ENCODE peak calls at places on chromosomes 12 and 14, in four cellular contexts. Z, H, P and T are unnamed samples.

GRCh38 chr12:89062996-89063395 is 289.3 kb downstream of the DUSP6 start:
- DNase-seq in Z (no peak), H (no peak), P (no peak), T (no peak)

GRCh38 chr14:51368721-51369163 is 128.7 kb downstream of the TMX1 start:
- DNase-seq in Z (no peak), H (no peak), P (no peak), T (no peak)

GRCh38 chr12:32149489-32149888 is 42.8 kb downstream of the BICD1 start:
- DNase-seq in Z (no peak), H (no peak), P (no peak), T (no peak)

GRCh38 chr14:29242755-29243340 is 476.3 kb downstream of the FOXG1 start:
- DNase-seq in Z (no peak), H (no peak), P (no peak), T (no peak)

GRCh38 chr14:22660654-22661053 is 16.5 kb upstream of the OR6J1 start:
- DNase-seq in Z (no peak), H (no peak), P (no peak), T (no peak)

GRCh38 chr12:27456618-27457017 is 10.1 kb downstream of the SMCO2 start:
- DNase-seq in Z (no peak), H (no peak), P (no peak), T (no peak)

GRCh38 chr12:27707216-27707615 is 3.4 kb upstream of the MRPS35 start:
- DNase-seq in Z (no peak), H (no peak), P (no peak), T (no peak)

GRCh38 chr12:12210416-12210815 is 56.4 kb downstream of the LRP6 start:
- DNase-seq in Z (no peak), H (no peak), P (no peak), T (no peak)

GRCh38 chr14:23695220-23695999 is 59.2 kb downstream of the DHRS2 start:
- DNase-seq in Z (no peak), H (no peak), P (peak; percentile 40), T (no peak)

GRCh38 chr14:35687335-35687939 is 121.7 kb downstream of the RALGAPA1 start:
- DNase-seq in Z (no peak), H (no peak), P (peak; percentile 34), T (no peak)

GRCh38 chr14:55352201-55352600 is 59.4 kb downstream of the ATG14 start:
- DNase-seq in Z (no peak), H (no peak), P (no peak), T (no peak)
- TF ChIP-seq CTCF in Z (no peak), H (no peak), P (no peak), T (no peak)

DNA sequence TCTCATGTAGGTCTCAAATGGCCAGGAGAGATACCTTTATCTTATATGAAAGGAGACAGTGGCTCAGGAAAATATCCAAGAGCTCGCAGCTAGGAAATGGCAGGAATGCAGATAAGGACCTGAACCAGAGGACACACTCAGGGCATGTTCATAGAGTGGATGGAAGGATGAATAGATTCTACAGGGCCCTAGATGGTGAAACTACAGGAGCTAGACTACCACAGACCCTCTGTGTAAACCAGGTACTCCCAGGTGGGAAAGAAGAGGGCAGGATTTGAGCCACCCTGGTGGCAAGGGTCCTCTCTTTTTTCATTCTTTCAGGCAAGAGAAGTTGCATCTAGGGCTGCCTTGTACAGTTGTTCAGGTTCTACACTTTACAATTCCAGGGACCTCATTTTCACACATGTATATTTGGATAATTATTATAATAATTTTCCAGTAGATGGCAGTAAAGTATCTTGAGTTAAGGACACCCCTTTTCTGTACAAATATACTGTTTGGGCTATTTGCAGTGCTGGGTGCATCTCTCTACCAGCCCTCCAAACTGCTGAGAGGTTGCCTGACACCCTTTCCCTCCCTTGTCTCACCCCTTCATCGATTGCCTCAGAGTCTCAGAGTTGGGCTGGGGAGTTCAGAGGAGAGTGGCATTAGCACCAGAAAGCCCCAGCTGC is 10.5 kb upstream of the ZDHHC22 start:
- DNase-seq in Z (peak; percentile 18), H (no peak), P (no peak), T (no peak)
- TF ChIP-seq CTCF in Z (no peak), H (no peak), P (no peak), T (no peak)

GRCh38 chr12:6952121-6952859 is 1.1 kb downstream of the PTPN6 start:
- DNase-seq in Z (peak; percentile 77), H (peak; percentile 38), P (no peak), T (no peak)
- TF ChIP-seq CTCF in Z (no peak), H (no peak), P (no peak), T (no peak)

DNA sequence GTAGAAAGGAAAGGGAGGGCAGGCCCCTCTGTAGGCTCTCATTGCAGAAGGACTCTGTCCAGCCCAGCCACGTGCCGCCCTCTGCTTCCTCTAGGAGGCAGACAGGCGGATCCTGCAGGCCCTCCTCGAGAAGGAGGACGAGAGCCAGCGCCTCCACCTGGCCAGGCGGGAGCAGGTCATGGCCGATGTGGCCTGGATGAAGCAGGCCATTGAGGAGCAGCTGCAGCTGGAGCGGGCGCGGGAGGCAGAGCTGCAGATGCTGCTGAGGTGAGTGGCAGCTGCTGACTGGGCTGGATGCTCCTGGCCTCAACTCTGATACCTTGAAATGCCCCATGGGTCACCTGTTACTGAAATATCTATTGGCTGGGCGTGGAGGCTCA is 10.9 kb downstream of the TCHP start:
- DNase-seq in Z (no peak), H (no peak), P (peak; percentile 75), T (no peak)
- TF ChIP-seq CTCF in Z (peak; percentile 25), H (no peak), P (peak; percentile 34), T (peak; percentile 35)

GRCh38 chr14:54025661-54026060 is 69.0 kb upstream of the BMP4 start:
- DNase-seq in Z (no peak), H (no peak), P (no peak), T (peak; percentile 46)
- TF ChIP-seq CTCF in Z (no peak), H (no peak), P (no peak), T (peak; percentile 63)

GRCh38 chr12:132525011-132525832 is 35.3 kb downstream of the FBRSL1 start:
- DNase-seq in Z (no peak), H (no peak), P (no peak), T (no peak)
- TF ChIP-seq CTCF in Z (no peak), H (no peak), P (no peak), T (no peak)